ENCODE peak calls at places on chromosome 21, in four cellular contexts. E is omental fat pad; V is activated T-helper 1 cell treated with anti-CD3 and anti-CD28 coated beads, Interleukin-12 subunit alpha, Interleukin-12 subunit beta, Interleukin-2, Interleukin-4 antibody, amounts not matched to agents 30 ng/mL and 10 ng/mL and 1 ng/mL, durations not matched to agents 14 hours and 24 hours and 36 hours; Q is LoVo. T is an unnamed sample.

GRCh38 chr21:29181799-29182470 is 51.5 kb downstream of the MAP3K7CL start:
- DNase-seq in E (no peak), V (no peak), Q (peak), T (peak)

GRCh38 chr21:45994086-45994661 is 12.6 kb downstream of the COL6A1 start:
- DNase-seq in E (peak), V (no peak), Q (no peak), T (no peak)

GRCh38 chr21:46544003-46544402 is 60.9 kb downstream of the S100B start:
- DNase-seq in E (no peak), V (no peak), Q (no peak), T (no peak)

GRCh38 chr21:43717967-43718871 is 710 bp upstream of the PDXK start:
- DNase-seq in E (no peak), V (no peak), Q (no peak), T (no peak)

GRCh38 chr21:37374026-37374425 is 7.5 kb downstream of the DYRK1A start:
- DNase-seq in E (no peak), V (no peak), Q (no peak), T (no peak)

GRCh38 chr21:33380483-33380998 is 22.7 kb upstream of the IFNGR2 start:
- DNase-seq in E (peak), V (peak), Q (peak), T (peak)

GRCh38 chr21:31252091-31252490 is 92.0 kb downstream of the TIAM1 start:
- DNase-seq in E (no peak), V (no peak), Q (no peak), T (no peak)

GRCh38 chr21:38766987-38767722 is 38.6 kb upstream of the ETS2 start:
- DNase-seq in E (no peak), V (peak), Q (peak), T (no peak)

GRCh38 chr21:17726047-17726446 is 93.1 kb downstream of the C21orf91 start:
- DNase-seq in E (no peak), V (no peak), Q (peak), T (no peak)

GRCh38 chr21:23009360-23009759 is 2011.2 kb downstream of the NCAM2 start:
- DNase-seq in E (no peak), V (no peak), Q (no peak), T (no peak)

GRCh38 chr21:32353002-32353711 is 39.7 kb downstream of the URB1 start:
- DNase-seq in E (no peak), V (no peak), Q (no peak), T (no peak)

GRCh38 chr21:8991088-8991907 is 1530.1 kb upstream of the TPTE start:
- DNase-seq in E (no peak), V (no peak), Q (no peak), T (no peak)

GRCh38 chr21:16055012-16055411 is 325.2 kb downstream of the USP25 start:
- DNase-seq in E (no peak), V (no peak), Q (no peak), T (no peak)

GRCh38 chr21:25790122-25790951 is 55.6 kb downstream of the GABPA start:
- DNase-seq in E (no peak), V (no peak), Q (peak), T (peak)

GRCh38 chr21:36709030-36709867 is 10.3 kb downstream of the SIM2 start:
- DNase-seq in E (no peak), V (no peak), Q (no peak), T (no peak)

GRCh38 chr21:41802684-41803083 is 35.8 kb upstream of the RIPK4 start:
- DNase-seq in E (no peak), V (no peak), Q (no peak), T (peak)

GRCh38 chr21:33362044-33362555 is 37.3 kb downstream of the IFNAR1 start:
- DNase-seq in E (no peak), V (peak), Q (no peak), T (peak)

GRCh38 chr21:45104560-45104959 is 30.2 kb downstream of the ADARB1 start:
- DNase-seq in E (no peak), V (no peak), Q (peak), T (no peak)

GRCh38 chr21:38422067-38422466 is 76.2 kb downstream of the ERG start:
- DNase-seq in E (no peak), V (no peak), Q (no peak), T (no peak)

GRCh38 chr21:15788847-15789548 is 59.2 kb downstream of the USP25 start:
- DNase-seq in E (no peak), V (no peak), Q (no peak), T (no peak)

GRCh38 chr21:36744560-36745231 is 45.8 kb downstream of the SIM2 start:
- DNase-seq in E (no peak), V (no peak), Q (no peak), T (no peak)

GRCh38 chr21:15219866-15220265 is 155.1 kb upstream of the NRIP1 start:
- DNase-seq in E (no peak), V (no peak), Q (no peak), T (no peak)

T was measured in LNCaP clone FGC.